ENCODE peak calls at places on chromosomes 12 and 14, in five cellular contexts. V, N, S, J and F are unnamed samples.

GRCh38 chr14:104675447-104675846 is 14.0 kb upstream of the INF2 start:
- DNase-seq in V (no peak), N (no peak), S (no peak), J (no peak), F (no peak)

GRCh38 chr12:125184213-125184952 is 119.1 kb downstream of the AACS start:
- DNase-seq in V (no peak), N (no peak), S (no peak), J (no peak), F (no peak)

GRCh38 chr14:34340226-34340625 is 121.8 kb downstream of the SPTSSA start:
- DNase-seq in V (no peak), N (no peak), S (no peak), J (no peak), F (no peak)

GRCh38 chr14:25250516-25250915 is 200.6 kb upstream of the STXBP6 start:
- DNase-seq in V (no peak), N (no peak), S (no peak), J (no peak), F (no peak)

GRCh38 chr12:105754313-105754712 is 384.4 kb downstream of the NUAK1 start:
- DNase-seq in V (no peak), N (no peak), S (no peak), J (no peak), F (no peak)

GRCh38 chr12:130951636-130952035 is 2.1 kb upstream of the ADGRD1 start:
- DNase-seq in V (no peak), N (no peak), S (no peak), J (no peak), F (no peak)

GRCh38 chr12:15863984-15864383 is 18.2 kb upstream of the STRAP start:
- DNase-seq in V (no peak), N (no peak), S (no peak), J (no peak), F (no peak)

GRCh38 chr12:39490500-39491276 is 47.8 kb upstream of the KIF21A start:
- DNase-seq in V (peak; percentile 43), N (peak; percentile 13), S (no peak), J (peak; percentile 42), F (peak; percentile 12)

GRCh38 chr14:45838597-45838996 is 585.6 kb upstream of the MIS18BP1 start:
- DNase-seq in V (no peak), N (no peak), S (no peak), J (peak; percentile 11), F (no peak)

GRCh38 chr14:75531256-75531655 is 9.0 kb downstream of the BATF start:
- DNase-seq in V (no peak), N (no peak), S (no peak), J (no peak), F (no peak)

GRCh38 chr12:116604883-116605641 is 45.9 kb downstream of the MAP1LC3B2 start:
- DNase-seq in V (peak; percentile 18), N (no peak), S (no peak), J (no peak), F (no peak)

GRCh38 chr12:70535896-70536374 is 101.3 kb downstream of the PTPRB start:
- DNase-seq in V (no peak), N (no peak), S (no peak), J (no peak), F (no peak)

GRCh38 chr12:108696111-108696995 is 35.0 kb downstream of the CORO1C start:
- DNase-seq in V (peak; percentile 81), N (peak; percentile 90), S (peak; percentile 97), J (peak; percentile 59), F (peak; percentile 63)

GRCh38 chr12:98188649-98189048 is 326.7 kb upstream of the TMPO start:
- DNase-seq in V (no peak), N (no peak), S (no peak), J (no peak), F (no peak)

GRCh38 chr14:99540196-99541032 is 59.2 kb downstream of the CCNK start:
- DNase-seq in V (no peak), N (no peak), S (no peak), J (no peak), F (no peak)

GRCh38 chr12:123705935-123706334 is 6.2 kb upstream of the ATP6V0A2 start:
- DNase-seq in V (no peak), N (no peak), S (no peak), J (no peak), F (no peak)

GRCh38 chr12:3030821-3031415 is 46.3 kb upstream of the TSPAN9 start:
- DNase-seq in V (no peak), N (no peak), S (no peak), J (no peak), F (no peak)

GRCh38 chr12:106152334-106152733 is 13.6 kb upstream of the NUAK1 start:
- DNase-seq in V (no peak), N (no peak), S (no peak), J (no peak), F (no peak)

GRCh38 chr14:51652168-51653095 is 722 bp downstream of the FRMD6 start:
- DNase-seq in V (no peak), N (no peak), S (no peak), J (no peak), F (peak; percentile 32)

GRCh38 chr14:93984987-93985410 is 8.6 kb upstream of the ASB2 start:
- DNase-seq in V (peak; percentile 33), N (peak; percentile 68), S (peak; percentile 85), J (peak; percentile 42), F (peak; percentile 69)

GRCh38 chr12:2481951-2482350 is 312.8 kb upstream of the FKBP4 start:
- DNase-seq in V (no peak), N (no peak), S (no peak), J (no peak), F (no peak)

GRCh38 chr12:128068211-128068610 is 198.8 kb upstream of the TMEM132C start:
- DNase-seq in V (no peak), N (no peak), S (no peak), J (no peak), F (no peak)

GRCh38 chr12:10400829-10401228 is 8.7 kb downstream of the KLRC4 start:
- DNase-seq in V (no peak), N (no peak), S (no peak), J (no peak), F (no peak)

GRCh38 chr12:97837401-97837800 is 374.8 kb downstream of the RMST start:
- DNase-seq in V (no peak), N (no peak), S (no peak), J (peak; percentile 61), F (no peak)